ENCODE peak calls at places on chromosome 18, in four cellular contexts. One of them, this sample, is unnamed.

GRCh38 chr18:39825485-39825884 is 2129.5 kb upstream of the PIK3C3 start:
- DNase-seq in SK-N-SH: no peak
- DNase-seq in GM23248: peak
- DNase-seq in neuronal stem cell: no peak
- DNase-seq in this sample: peak

GRCh38 chr18:53490019-53490418 is 734.5 kb downstream of the MBD2 start:
- DNase-seq in SK-N-SH: no peak
- DNase-seq in neuronal stem cell: no peak
- DNase-seq in GM23248: no peak
- DNase-seq in this sample: no peak

GRCh38 chr18:58525517-58525916 is 103.4 kb downstream of the ALPK2 start:
- DNase-seq in neuronal stem cell: no peak
- DNase-seq in SK-N-SH: no peak
- DNase-seq in GM23248: peak
- DNase-seq in this sample: no peak

GRCh38 chr18:62331581-62332436 is 6.7 kb downstream of the TNFRSF11A start:
- DNase-seq in GM23248: no peak
- DNase-seq in neuronal stem cell: no peak
- DNase-seq in SK-N-SH: no peak
- DNase-seq in this sample: peak

GRCh38 chr18:23662309-23663263 is at the start of gene ANKRD29:
- DNase-seq in neuronal stem cell: peak
- DNase-seq in GM23248: peak
- DNase-seq in SK-N-SH: peak
- DNase-seq in this sample: peak

GRCh38 chr18:34773961-34774754 is 64.1 kb downstream of the DTNA start:
- DNase-seq in GM23248: peak
- DNase-seq in neuronal stem cell: no peak
- DNase-seq in SK-N-SH: peak
- DNase-seq in this sample: peak

GRCh38 chr18:37341473-37342086 is 224.0 kb downstream of the CELF4 start:
- DNase-seq in GM23248: peak
- DNase-seq in neuronal stem cell: no peak
- DNase-seq in SK-N-SH: no peak
- DNase-seq in this sample: no peak

GRCh38 chr18:53115876-53116585 is 776.0 kb downstream of the DCC start:
- DNase-seq in GM23248: no peak
- DNase-seq in neuronal stem cell: no peak
- DNase-seq in SK-N-SH: no peak
- DNase-seq in this sample: no peak

DNA sequence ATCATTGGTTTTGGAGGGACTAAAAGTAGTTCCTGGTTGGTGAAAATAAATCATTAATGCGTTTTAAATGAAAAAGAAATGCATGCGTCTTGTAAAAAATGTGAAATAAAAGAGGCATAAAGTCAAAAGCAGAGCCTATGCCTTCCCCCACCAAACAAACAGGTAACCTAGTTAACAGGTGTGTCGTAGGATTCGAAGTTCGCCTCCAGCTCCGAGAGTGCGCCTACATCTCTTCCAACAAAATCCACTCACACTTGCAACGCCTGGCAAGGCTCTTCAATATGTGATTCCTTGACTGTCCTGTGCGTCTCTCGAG is 677 bp upstream of the SMAD4 start:
- DNase-seq in neuronal stem cell: no peak
- DNase-seq in SK-N-SH: no peak
- DNase-seq in GM23248: no peak
- DNase-seq in this sample: no peak
- H3K4me3 ChIP-seq in neuronal stem cell: peak
- H3K4me3 ChIP-seq in SK-N-SH: peak
- H3K4me3 ChIP-seq in GM23248: peak
- H3K4me3 ChIP-seq in this sample: peak

DNA sequence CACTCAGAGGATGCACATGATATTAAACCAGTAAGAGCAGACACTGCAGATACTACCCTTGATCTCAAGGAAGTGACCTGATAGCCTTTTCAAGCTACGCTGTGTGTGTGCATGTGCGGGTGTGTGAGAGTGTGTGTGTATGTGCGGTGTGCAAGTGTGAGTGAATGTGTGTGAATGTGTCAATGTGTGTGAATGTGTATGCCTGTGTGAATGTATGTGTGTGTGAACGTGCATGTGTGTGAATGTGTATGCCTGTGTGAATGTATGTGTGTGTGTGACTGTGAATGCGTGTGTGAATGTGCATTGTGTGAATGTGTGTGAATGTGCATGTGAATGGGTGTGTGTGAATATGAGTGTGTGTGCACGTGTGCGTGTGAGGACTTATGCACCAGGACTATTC is 53.8 kb downstream of the KCNG2 start:
- DNase-seq in SK-N-SH: no peak
- DNase-seq in neuronal stem cell: no peak
- DNase-seq in GM23248: no peak
- DNase-seq in this sample: no peak
- H3K9ac ChIP-seq in SK-N-SH: no peak
- H3K9ac ChIP-seq in neuronal stem cell: no peak
- H3K9ac ChIP-seq in GM23248: no peak
- H3K9ac ChIP-seq in this sample: no peak

DNA sequence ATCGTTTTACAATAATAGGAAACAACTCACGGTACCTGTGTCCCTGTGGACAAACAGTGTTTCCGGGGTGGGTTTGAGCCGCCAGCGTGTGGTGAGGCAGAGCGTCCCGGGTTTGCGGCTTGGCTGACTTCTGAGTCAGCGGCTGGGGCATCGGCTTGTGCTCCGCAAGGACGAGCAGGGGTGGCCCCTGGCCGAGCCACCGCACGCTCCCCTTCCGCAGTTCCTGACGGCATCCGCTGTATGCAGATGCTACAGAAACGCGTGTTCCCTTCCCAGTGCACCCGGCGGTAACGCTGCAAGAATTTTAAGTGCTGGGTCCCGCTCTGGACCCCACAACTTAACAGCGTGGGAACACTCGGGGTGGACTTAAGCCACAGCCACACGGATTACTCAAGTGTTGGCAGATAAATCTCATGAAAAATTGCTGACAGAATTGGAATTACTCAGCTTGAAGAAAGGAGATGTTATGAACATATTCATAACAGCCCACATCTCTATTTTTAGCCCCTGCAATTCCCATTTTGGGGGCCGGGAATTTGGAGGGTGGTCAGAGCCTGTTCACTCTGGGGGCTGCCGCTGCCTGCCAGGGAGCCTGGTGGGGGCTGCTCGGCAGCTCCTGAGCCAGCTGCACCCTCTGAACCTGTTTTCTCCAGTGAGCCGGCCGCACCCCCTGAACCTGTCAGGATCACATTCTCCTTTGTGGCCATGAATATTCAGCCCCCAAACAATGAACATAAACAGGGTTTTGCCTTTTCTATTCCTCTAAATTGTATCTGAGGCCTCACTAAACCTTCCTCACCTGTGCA is 12.6 kb upstream of the KCNG2 start:
- DNase-seq in SK-N-SH: no peak
- DNase-seq in GM23248: peak
- DNase-seq in neuronal stem cell: no peak
- DNase-seq in this sample: no peak
- H3K4me3 ChIP-seq in SK-N-SH: no peak
- H3K4me3 ChIP-seq in GM23248: no peak
- H3K4me3 ChIP-seq in neuronal stem cell: no peak
- H3K4me3 ChIP-seq in this sample: no peak

DNA sequence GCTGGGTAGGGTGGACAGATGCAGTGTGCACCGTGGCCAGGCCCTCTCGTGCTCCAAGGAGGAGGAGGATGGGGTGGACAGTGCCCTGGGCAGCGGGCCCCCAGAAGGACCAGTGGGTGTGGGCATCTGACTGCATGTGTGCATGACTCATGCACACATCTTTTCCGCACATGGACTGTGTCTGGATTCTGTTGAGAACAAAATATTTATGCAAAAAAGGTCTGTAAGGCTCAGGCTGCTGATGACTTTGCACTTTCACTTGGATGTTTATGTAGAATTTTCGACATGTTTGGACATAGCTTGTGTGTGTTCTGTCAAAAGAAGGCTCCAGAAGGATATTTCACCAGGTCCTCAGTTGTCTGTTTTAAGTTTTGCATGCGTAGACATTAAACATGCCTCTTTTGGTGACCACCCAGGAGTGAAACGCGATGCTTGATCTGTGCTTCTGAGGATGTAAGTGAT is 45.6 kb downstream of the MTCL1 start:
- DNase-seq in neuronal stem cell: no peak
- DNase-seq in SK-N-SH: peak
- DNase-seq in GM23248: peak
- DNase-seq in this sample: peak
- H3K9ac ChIP-seq in neuronal stem cell: peak
- H3K9ac ChIP-seq in SK-N-SH: peak
- H3K9ac ChIP-seq in GM23248: peak
- H3K9ac ChIP-seq in this sample: no peak

GRCh38 chr18:79401494-79402208 is 5.9 kb downstream of the NFATC1 start:
- DNase-seq in SK-N-SH: no peak
- DNase-seq in GM23248: no peak
- DNase-seq in neuronal stem cell: no peak
- DNase-seq in this sample: no peak
- H3K4me3 ChIP-seq in SK-N-SH: no peak
- H3K4me3 ChIP-seq in GM23248: no peak
- H3K4me3 ChIP-seq in neuronal stem cell: no peak
- H3K4me3 ChIP-seq in this sample: no peak

DNA sequence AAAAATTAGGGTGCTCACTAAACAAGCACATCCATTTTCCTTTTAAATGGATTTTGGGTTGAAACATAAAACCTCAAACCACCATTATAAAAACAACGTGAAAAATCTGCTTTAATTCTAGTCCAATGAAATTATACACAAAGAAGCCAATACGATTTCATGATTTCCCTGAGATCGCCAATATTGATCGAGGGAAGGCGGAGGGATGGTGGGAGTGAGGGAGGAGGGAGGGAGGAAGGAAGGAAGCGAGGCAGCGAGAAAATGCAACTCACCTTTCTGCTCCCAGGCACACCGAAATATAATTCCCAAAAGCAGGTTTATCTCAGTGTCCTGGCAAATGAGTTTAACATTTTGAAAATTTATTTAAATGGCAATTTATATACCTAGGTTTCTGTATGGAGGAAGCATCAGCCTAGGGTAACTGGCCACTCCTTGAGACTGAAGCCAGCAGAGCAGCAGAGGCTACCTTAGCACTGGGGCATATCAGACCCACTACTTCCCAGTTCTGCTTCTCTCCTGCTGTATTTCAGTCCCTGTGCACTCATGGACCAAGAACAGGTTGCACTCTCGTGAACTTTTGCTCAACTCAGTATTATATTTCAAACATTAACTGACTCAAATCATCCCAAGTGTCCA is 2.3 kb upstream of the ONECUT2 start:
- DNase-seq in GM23248: no peak
- DNase-seq in neuronal stem cell: no peak
- DNase-seq in SK-N-SH: no peak
- DNase-seq in this sample: no peak
- H3K9ac ChIP-seq in GM23248: no peak
- H3K9ac ChIP-seq in neuronal stem cell: no peak
- H3K9ac ChIP-seq in SK-N-SH: no peak
- H3K9ac ChIP-seq in this sample: no peak

GRCh38 chr18:79788096-79789085 is 9.3 kb upstream of the KCNG2 start:
- DNase-seq in neuronal stem cell: no peak
- DNase-seq in GM23248: peak
- DNase-seq in SK-N-SH: no peak
- DNase-seq in this sample: no peak
- H3K4me3 ChIP-seq in neuronal stem cell: no peak
- H3K4me3 ChIP-seq in GM23248: peak
- H3K4me3 ChIP-seq in SK-N-SH: no peak
- H3K4me3 ChIP-seq in this sample: no peak